ENCODE peak calls at places on chromosomes 5 and 9, in seven cellular contexts. Q, N, S, H, T, U and E are unnamed samples. For H3K4me1, the result is how much of the 10 kb centered on the place peaks cover.

GRCh38 chr9:97615439-97616072 is 17.6 kb downstream of the TSTD2 start:
- DNase-seq in S (no peak), N (peak), Q (peak), U (peak), T (peak), H (peak), E (peak)

GRCh38 chr5:77620404-77620803 is 18.1 kb downstream of the OTP start:
- DNase-seq in H (no peak), T (no peak), U (no peak), Q (peak), S (no peak), N (peak), E (peak)

GRCh38 chr5:132223861-132224260 is 3.8 kb downstream of the P4HA2 start:
- DNase-seq in S (no peak), U (no peak), N (no peak), Q (no peak), T (no peak), H (no peak), E (no peak)

GRCh38 chr9:1051286-1052118 is 1.3 kb downstream of the DMRT2 start:
- DNase-seq in S (peak), Q (peak), T (no peak), H (no peak), U (peak), N (no peak), E (peak)

GRCh38 chr5:80961376-80962281 is 1.5 kb downstream of the RASGRF2 start:
- DNase-seq in U (peak), N (no peak), H (peak), Q (no peak), T (no peak), S (no peak), E (peak)

GRCh38 chr5:179485845-179486575 is 64.3 kb upstream of the RUFY1 start:
- DNase-seq in S (no peak), H (no peak), U (no peak), T (no peak), Q (no peak), N (no peak), E (no peak)

GRCh38 chr5:14598225-14598624 is 16.6 kb downstream of the OTULINL start:
- DNase-seq in N (no peak), H (no peak), S (no peak), T (no peak), U (no peak), Q (no peak), E (no peak)

GRCh38 chr9:97237951-97238851 is 69.3 kb upstream of the CCDC180 start:
- DNase-seq in N (peak), Q (peak), S (peak), T (peak), H (peak), U (peak), E (peak)

GRCh38 chr5:173884402-173885053 is 3.6 kb upstream of the CPEB4 start:
- DNase-seq in H (peak), U (peak), N (no peak), S (no peak), Q (peak), T (no peak), E (peak)

GRCh38 chr5:99945706-99946442 is 589.3 kb upstream of the FAM174A start:
- DNase-seq in Q (no peak), H (no peak), N (no peak), U (no peak), T (no peak), S (no peak), E (no peak)

GRCh38 chr5:69202497-69202896 is 13.1 kb downstream of the CENPH start:
- DNase-seq in N (no peak), S (no peak), U (no peak), H (no peak), T (no peak), Q (no peak), E (no peak)

GRCh38 chr5:43195670-43196265 is 3.7 kb downstream of the NIM1K start:
- DNase-seq in S (no peak), Q (no peak), H (no peak), U (no peak), T (no peak), N (no peak), E (no peak)

GRCh38 chr9:131112374-131113159 is 12.8 kb upstream of the NUP214 start:
- DNase-seq in N (no peak), H (no peak), S (peak), T (no peak), U (no peak), Q (peak), E (no peak)

GRCh38 chr5:113909782-113910181 is 396.3 kb downstream of the YTHDC2 start:
- DNase-seq in T (no peak), S (no peak), Q (no peak), N (no peak), H (no peak), U (no peak), E (no peak)

GRCh38 chr9:125547383-125547782 is 159.6 kb downstream of the MAPKAP1 start:
- DNase-seq in S (no peak), U (no peak), N (no peak), Q (no peak), H (no peak), T (no peak), E (no peak)
- H3K4me3 ChIP-seq in S (no peak), U (no peak), N (no peak), Q (no peak), H (no peak), T (no peak), E (no peak)

GRCh38 chr5:171926311-171926710 is 80.1 kb downstream of the FBXW11 start:
- DNase-seq in S (no peak), U (no peak), N (no peak), H (no peak), Q (no peak), T (no peak), E (no peak)
- H3K27ac ChIP-seq in S (no peak), U (no peak), N (no peak), H (no peak), Q (no peak), T (no peak), E (no peak)

DNA sequence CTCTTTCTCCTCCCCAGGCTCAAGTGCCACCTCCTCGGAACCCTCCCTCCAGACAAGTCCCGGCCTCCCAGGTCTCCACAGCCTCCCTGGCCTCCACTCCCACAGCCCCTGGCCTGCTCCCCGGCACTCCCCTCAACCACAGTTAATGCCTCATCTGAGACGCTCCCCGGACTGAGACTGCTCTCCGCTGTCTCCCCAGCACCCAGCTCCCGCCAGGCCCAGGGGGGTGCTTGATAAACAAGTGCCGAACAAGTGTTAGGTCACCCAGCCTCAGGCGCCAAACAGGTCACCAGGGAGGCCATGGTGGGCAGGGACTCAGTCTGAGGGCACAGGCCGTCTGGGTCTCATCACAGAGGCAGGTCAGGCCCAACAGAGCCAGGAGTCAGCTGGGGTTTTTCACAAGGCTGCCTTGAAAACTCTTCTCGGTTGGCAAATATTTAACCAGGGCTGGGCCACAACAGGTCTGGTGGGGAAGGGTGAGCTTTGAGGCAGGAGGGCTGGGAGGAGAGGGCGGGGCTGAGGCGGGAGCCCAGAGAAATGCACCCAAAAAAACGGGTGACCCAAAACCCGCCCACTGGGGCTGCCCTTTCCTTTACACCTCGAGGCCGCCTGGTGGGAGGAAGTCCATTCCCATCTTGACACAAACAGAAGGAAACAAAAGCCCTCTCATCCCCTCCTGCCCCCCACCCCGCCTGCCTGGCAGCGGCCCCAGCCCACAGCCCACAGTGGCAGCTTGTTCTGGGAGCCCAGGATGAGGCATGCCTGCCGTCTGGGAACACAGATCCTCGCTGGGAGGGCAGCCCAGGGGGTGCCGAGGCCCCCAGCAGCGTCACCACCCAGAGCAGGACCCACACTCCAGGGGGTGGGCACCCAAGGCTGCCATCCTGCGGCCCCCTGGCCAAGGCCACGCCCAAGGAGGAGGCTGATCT is 66.6 kb upstream of the STXBP1 start:
- DNase-seq in H (no peak), T (no peak), N (no peak), S (peak), U (peak), Q (peak), E (no peak)
- H3K4me1 ChIP-seq in H (under half), T (under half), N (under half), S (half or more), U (half or more), Q (half or more), E (under half)

GRCh38 chr9:76828462-76828861 is 64.2 kb downstream of the PCA3 start:
- DNase-seq in T (no peak), H (no peak), U (no peak), Q (no peak), N (no peak), S (no peak), E (no peak)

DNA sequence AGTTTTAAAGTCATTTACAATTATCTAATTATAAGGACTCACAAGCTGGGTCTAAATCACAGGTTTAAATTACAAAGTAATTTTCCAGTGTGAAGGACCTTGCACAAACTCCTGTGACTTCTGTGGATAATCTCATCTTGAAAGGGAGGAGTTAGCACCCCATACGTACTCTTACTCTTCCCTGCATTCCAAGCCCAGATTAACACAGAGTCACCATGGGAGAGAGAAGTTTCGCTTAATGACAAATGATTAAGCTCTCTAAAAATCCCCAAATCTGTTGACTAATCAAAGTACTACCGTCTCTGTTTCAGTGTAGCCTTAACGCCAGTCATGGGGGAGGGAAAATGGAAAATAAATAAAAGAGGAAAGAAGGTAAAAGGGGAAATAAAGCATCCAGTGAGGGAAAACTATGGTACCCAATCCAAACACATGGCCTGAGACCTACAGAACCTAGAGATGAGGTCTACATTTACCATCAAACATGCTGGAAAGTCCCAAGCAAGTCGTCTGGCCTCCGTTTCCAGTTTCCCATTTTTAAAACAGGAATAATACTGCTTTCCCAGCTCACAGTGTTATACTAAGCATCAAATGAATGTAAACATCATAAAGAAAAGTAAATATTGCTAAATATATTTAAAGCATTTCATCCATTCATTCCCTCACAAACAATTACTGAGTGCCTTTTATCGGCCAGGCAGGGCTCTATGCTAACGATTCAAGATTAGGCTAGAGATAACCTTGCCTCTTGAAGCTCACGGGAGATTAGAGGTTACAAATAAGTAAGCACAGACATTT is 63.2 kb downstream of the PCA3 start:
- DNase-seq in T (no peak), H (no peak), U (no peak), Q (no peak), S (no peak), N (no peak), E (no peak)
- H3K4me3 ChIP-seq in T (no peak), H (no peak), U (no peak), Q (no peak), S (no peak), N (no peak), E (no peak)

DNA sequence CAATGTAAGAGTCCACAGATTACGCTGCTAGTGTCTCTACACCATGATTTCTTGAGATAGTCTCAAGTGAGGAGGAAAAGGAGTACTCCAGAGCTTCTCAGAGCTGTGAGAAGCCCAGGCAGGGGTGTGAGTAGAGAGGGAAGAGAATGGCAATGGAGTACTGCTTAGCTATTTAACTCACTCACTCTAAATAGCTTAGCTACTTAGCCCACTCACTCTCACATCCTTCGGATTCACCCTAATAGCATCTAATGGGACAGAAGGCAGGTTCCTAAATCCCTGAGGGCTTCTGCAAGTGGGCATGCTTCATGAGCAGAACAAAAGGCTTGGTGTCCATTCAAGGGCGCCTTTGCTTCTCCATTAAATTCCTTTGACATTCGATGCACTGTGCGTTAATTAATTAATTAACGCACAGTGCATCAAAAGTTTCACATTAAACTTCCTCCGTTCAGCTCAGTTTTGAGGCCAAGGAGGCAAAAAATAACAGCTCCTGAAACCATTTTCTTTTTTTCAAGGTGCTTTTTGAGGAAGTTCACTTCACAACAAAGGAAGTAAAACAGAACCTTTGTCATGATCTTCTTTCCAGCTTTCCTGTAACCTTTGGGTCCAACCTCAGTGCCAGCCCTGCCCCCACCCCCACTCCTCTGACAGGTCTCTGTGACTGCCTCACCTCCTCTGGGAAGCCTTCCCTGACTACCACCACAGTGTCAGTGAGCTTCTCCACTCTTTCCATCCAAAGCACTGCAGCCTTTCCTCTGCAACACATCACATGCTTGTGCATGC is 294.0 kb downstream of the SEC61B start:
- DNase-seq in Q (no peak), U (no peak), S (no peak), H (no peak), T (no peak), N (no peak), E (no peak)
- H3K27ac ChIP-seq in Q (no peak), U (no peak), S (no peak), H (no peak), T (no peak), N (no peak), E (no peak)

DNA sequence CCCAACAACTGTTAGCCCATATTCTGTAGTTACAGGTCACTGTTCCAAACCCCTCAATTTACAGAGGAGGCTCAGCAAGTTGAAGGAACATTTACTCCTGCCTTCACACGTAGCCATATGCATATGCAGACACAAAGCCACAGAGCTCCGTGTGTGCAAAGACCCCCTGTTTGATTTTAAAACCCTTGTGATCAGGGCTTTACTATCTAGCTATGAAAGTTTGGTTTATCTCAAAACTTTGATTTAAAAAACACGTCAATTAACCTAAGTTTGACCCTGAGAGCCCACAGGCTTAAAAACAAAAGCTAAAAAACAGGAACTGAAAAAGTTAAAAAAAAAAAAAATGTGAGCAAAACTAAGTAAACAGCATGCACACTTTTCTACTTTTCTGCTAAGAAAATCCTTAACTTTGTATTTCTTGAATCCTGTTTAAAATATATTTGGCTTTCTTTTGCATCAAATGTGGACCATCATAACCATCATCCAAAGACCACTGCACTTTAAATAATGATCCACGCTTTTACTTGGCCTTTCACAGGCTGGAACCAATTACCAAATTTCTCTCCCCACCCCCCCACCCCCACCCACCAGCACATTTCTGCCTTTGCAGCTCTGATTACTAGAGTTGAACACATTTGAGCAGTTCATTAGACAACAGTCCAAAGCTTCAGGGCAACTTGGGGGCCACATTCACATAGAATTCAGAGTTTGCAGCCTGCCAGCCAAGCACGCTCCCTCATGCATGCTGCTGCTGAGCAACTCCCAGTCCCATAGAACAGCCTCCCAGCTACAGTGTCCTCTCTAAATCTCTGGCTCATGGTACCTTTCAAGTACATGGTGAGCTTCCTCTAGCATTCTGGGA is 128.8 kb upstream of the MAP3K1 start:
- DNase-seq in N (no peak), S (no peak), T (no peak), Q (no peak), H (peak), U (peak), E (no peak)
- H3K4me1 ChIP-seq in N (under half), S (under half), T (under half), Q (under half), H (under half), U (under half), E (half or more)

DNA sequence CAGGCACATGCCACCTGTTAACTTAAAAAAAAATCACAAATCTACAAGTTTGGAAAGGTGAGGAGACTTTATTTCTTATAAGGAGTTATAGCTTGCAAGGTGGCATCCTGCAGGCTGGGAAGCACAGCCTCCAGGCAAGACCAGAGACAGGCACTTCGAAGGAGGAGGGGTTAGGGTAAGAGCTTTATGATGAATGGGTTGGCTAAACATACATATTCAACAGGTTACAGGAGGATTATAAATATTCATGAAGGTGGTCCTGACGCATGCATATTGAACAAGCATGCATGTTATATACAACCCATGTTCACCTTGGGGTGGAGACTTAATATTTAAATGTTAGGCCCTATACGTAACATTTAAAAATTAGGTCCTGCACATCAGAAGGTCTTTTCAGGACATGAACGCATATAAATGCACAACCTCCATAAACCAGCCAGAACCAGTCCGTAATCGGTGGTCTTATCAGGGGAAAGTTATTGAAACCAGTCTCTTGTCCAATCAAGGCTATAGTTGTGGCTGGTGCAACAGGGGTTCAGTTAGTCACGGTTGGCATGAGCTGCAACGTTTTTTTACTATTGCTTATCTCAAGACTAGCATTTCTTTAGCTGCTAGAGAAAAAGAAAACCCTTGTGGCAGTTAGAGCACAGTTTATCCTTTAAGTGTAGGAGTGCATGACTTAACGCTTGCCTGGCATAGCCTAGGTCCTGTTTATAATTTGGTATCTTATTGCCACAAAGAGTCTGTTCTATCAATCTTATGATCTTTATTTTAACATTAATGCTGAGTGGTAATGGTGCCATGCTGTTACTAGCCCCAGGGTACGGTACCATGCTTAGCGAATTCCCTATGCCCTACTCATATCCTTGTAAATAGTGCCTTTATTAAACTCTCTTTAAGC is 72.7 kb downstream of the C9orf57 start:
- DNase-seq in S (no peak), T (no peak), U (no peak), H (no peak), Q (no peak), N (no peak), E (no peak)
- H3K4me3 ChIP-seq in S (no peak), T (no peak), U (no peak), H (no peak), Q (no peak), N (no peak), E (no peak)

DNA sequence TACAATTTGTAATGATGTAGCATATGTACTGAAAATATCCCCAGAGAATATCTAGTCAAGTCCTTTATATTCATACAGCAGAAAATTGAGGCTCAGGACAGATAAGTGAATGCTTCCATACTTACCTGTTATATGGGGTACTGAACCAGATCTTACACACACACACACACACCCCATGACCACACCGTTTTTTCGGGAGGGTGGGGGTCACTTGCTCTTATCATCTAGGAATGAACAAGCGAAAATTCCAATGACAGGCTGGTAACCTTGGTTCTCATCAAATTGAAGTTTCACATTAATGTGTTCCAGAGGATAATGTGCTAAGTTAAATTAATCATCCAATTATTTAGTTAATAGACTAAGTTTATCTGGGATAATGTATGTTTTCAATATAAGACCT is 48.8 kb downstream of the ARL15 start:
- DNase-seq in S (no peak), N (no peak), U (no peak), T (no peak), H (no peak), Q (no peak), E (no peak)
- H3K27ac ChIP-seq in S (no peak), N (no peak), U (no peak), T (no peak), H (no peak), Q (no peak), E (no peak)

GRCh38 chr5:170314696-170315095 is 17.1 kb upstream of the LCP2 start:
- DNase-seq in H (no peak), T (no peak), U (no peak), S (no peak), Q (no peak), N (no peak), E (no peak)
- H3K4me1 ChIP-seq in H (under half), T (under half), U (under half), S (under half), Q (under half), N (under half), E (under half)